ENCODE peak calls at places on chromosomes 2 and 18, in eight cellular contexts. One of them, this sample, is unnamed.

GRCh38 chr2:127701651-127702394 is 526 bp downstream of the SFT2D3 start:
- DNase-seq in AG09319: peak; percentile 36
- DNase-seq in esophagus squamous epithelium: peak; percentile 24
- DNase-seq in fibroblast of lung: peak; percentile 77
- DNase-seq in GM23338: peak; percentile 89
- DNase-seq in neural crest cell: peak; percentile 66
- DNase-seq in pancreas: peak; percentile 89
- DNase-seq in right atrium auricular region: peak; percentile 77
- DNase-seq in this sample: peak; percentile 90

GRCh38 chr2:170930132-170931109 is 1.4 kb downstream of the GORASP2 start:
- DNase-seq in AG09319: no peak
- DNase-seq in esophagus squamous epithelium: no peak
- DNase-seq in fibroblast of lung: peak; percentile 30
- DNase-seq in GM23338: peak; percentile 50
- DNase-seq in neural crest cell: no peak
- DNase-seq in pancreas: no peak
- DNase-seq in right atrium auricular region: no peak
- DNase-seq in this sample: peak; percentile 79

GRCh38 chr2:42761554-42761953 is 2.4 kb downstream of the OXER1 start:
- DNase-seq in AG09319: no peak
- DNase-seq in esophagus squamous epithelium: no peak
- DNase-seq in fibroblast of lung: no peak
- DNase-seq in GM23338: no peak
- DNase-seq in neural crest cell: no peak
- DNase-seq in pancreas: no peak
- DNase-seq in right atrium auricular region: no peak
- DNase-seq in this sample: no peak

GRCh38 chr2:108918941-108919341 is 70.1 kb downstream of the EDAR start:
- DNase-seq in AG09319: no peak
- DNase-seq in esophagus squamous epithelium: no peak
- DNase-seq in fibroblast of lung: no peak
- DNase-seq in GM23338: no peak
- DNase-seq in neural crest cell: no peak
- DNase-seq in pancreas: no peak
- DNase-seq in right atrium auricular region: no peak
- DNase-seq in this sample: no peak

GRCh38 chr2:174510583-174511189 is 23.9 kb upstream of the GPR155 start:
- DNase-seq in AG09319: no peak
- DNase-seq in esophagus squamous epithelium: no peak
- DNase-seq in fibroblast of lung: peak; percentile 14
- DNase-seq in GM23338: peak; percentile 74
- DNase-seq in neural crest cell: no peak
- DNase-seq in pancreas: no peak
- DNase-seq in right atrium auricular region: no peak
- DNase-seq in this sample: no peak

GRCh38 chr2:70570041-70570661 is 16.5 kb upstream of the TGFA start:
- DNase-seq in AG09319: no peak
- DNase-seq in esophagus squamous epithelium: no peak
- DNase-seq in fibroblast of lung: peak; percentile 68
- DNase-seq in GM23338: peak; percentile 80
- DNase-seq in neural crest cell: no peak
- DNase-seq in pancreas: no peak
- DNase-seq in right atrium auricular region: no peak
- DNase-seq in this sample: no peak

GRCh38 chr2:145875011-145875410 is 1355.1 kb upstream of the ZEB2 start:
- DNase-seq in AG09319: no peak
- DNase-seq in esophagus squamous epithelium: no peak
- DNase-seq in fibroblast of lung: peak; percentile 2
- DNase-seq in GM23338: no peak
- DNase-seq in neural crest cell: no peak
- DNase-seq in pancreas: no peak
- DNase-seq in right atrium auricular region: no peak
- DNase-seq in this sample: no peak

GRCh38 chr2:236626391-236627150 is 56.9 kb downstream of the ACKR3 start:
- DNase-seq in AG09319: no peak
- DNase-seq in esophagus squamous epithelium: no peak
- DNase-seq in fibroblast of lung: no peak
- DNase-seq in GM23338: no peak
- DNase-seq in neural crest cell: no peak
- DNase-seq in pancreas: peak; percentile 38
- DNase-seq in right atrium auricular region: no peak
- DNase-seq in this sample: no peak

GRCh38 chr2:16908671-16909070 is 243.0 kb upstream of the CYRIA start:
- DNase-seq in AG09319: no peak
- DNase-seq in esophagus squamous epithelium: no peak
- DNase-seq in fibroblast of lung: peak; percentile 53
- DNase-seq in GM23338: no peak
- DNase-seq in neural crest cell: no peak
- DNase-seq in pancreas: no peak
- DNase-seq in right atrium auricular region: no peak
- DNase-seq in this sample: no peak

GRCh38 chr18:3447035-3447894 is 2.7 kb upstream of the TGIF1 start:
- DNase-seq in AG09319: no peak
- DNase-seq in esophagus squamous epithelium: no peak
- DNase-seq in fibroblast of lung: peak; percentile 60
- DNase-seq in GM23338: peak; percentile 79
- DNase-seq in neural crest cell: peak; percentile 43
- DNase-seq in pancreas: no peak
- DNase-seq in right atrium auricular region: peak; percentile 65
- DNase-seq in this sample: no peak

GRCh38 chr2:54909006-54909405 is 141.2 kb downstream of the RTN4 start:
- DNase-seq in AG09319: no peak
- DNase-seq in esophagus squamous epithelium: no peak
- DNase-seq in fibroblast of lung: peak; percentile 47
- DNase-seq in GM23338: no peak
- DNase-seq in neural crest cell: no peak
- DNase-seq in pancreas: no peak
- DNase-seq in right atrium auricular region: no peak
- DNase-seq in this sample: no peak

GRCh38 chr2:119723784-119724467 is 35.8 kb upstream of the PTPN4 start:
- DNase-seq in AG09319: no peak
- DNase-seq in esophagus squamous epithelium: no peak
- DNase-seq in fibroblast of lung: peak; percentile 68
- DNase-seq in GM23338: no peak
- DNase-seq in neural crest cell: no peak
- DNase-seq in pancreas: no peak
- DNase-seq in right atrium auricular region: no peak
- DNase-seq in this sample: no peak

DNA sequence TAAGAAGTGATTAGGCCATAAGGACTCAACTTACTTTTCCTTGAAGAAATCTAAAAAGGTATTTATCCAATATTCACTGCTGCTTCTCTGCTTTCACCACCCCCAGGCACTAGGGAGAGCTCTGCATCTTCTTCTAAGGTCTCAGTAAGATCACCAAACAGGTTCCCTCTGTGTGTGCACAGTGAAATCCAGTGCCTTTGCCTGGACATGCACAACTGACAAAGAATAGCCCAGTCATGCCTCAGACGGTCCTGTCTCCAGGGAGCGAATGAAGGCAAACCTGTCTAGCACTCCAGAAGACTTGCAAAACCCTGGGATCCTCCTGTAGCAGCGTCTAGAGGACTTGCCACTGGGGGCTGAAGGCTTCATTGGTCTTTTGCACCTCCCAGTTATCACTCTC is 344.5 kb upstream of the LRATD1 start:
- DNase-seq in AG09319: no peak
- DNase-seq in esophagus squamous epithelium: no peak
- DNase-seq in fibroblast of lung: no peak
- DNase-seq in GM23338: no peak
- DNase-seq in neural crest cell: no peak
- DNase-seq in pancreas: no peak
- DNase-seq in right atrium auricular region: no peak
- DNase-seq in this sample: no peak
- TF ChIP-seq CTCF in AG09319: no peak
- TF ChIP-seq CTCF in esophagus squamous epithelium: peak; percentile 21
- TF ChIP-seq CTCF in fibroblast of lung: no peak
- TF ChIP-seq CTCF in GM23338: peak; percentile 18
- TF ChIP-seq CTCF in neural crest cell: no peak
- TF ChIP-seq CTCF in pancreas: no peak
- TF ChIP-seq CTCF in right atrium auricular region: no peak
- TF ChIP-seq CTCF in this sample: no peak

DNA sequence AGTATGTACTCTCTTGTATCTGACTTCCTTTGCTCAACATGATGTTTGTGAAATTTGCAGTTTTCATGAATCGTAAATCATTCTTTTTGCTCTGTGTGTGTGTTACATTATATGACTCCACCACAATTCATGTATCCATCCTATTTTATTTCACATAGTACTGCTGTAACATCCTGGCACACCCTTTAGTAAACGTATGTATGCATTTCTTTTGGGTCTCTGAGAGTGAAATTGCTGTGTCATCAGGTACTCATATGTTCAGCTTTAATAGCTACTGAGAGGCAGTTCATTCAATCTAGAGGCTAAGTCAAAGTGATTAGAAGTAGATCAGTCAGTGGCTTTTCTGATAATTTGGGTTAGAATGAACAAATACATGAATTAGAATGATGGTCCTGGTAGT is 118.8 kb downstream of the ESCO1 start:
- DNase-seq in AG09319: no peak
- DNase-seq in esophagus squamous epithelium: no peak
- DNase-seq in fibroblast of lung: no peak
- DNase-seq in GM23338: no peak
- DNase-seq in neural crest cell: no peak
- DNase-seq in pancreas: no peak
- DNase-seq in right atrium auricular region: no peak
- DNase-seq in this sample: no peak
- TF ChIP-seq CTCF in AG09319: no peak
- TF ChIP-seq CTCF in esophagus squamous epithelium: no peak
- TF ChIP-seq CTCF in fibroblast of lung: no peak
- TF ChIP-seq CTCF in GM23338: no peak
- TF ChIP-seq CTCF in neural crest cell: no peak
- TF ChIP-seq CTCF in pancreas: no peak
- TF ChIP-seq CTCF in right atrium auricular region: no peak
- TF ChIP-seq CTCF in this sample: no peak

GRCh38 chr2:68463287-68463877 is 3.7 kb downstream of the FBXO48 start:
- DNase-seq in AG09319: no peak
- DNase-seq in esophagus squamous epithelium: no peak
- DNase-seq in fibroblast of lung: peak; percentile 46
- DNase-seq in GM23338: peak; percentile 73
- DNase-seq in neural crest cell: no peak
- DNase-seq in pancreas: no peak
- DNase-seq in right atrium auricular region: no peak
- DNase-seq in this sample: peak; percentile 70
- TF ChIP-seq CTCF in AG09319: peak; percentile 77
- TF ChIP-seq CTCF in esophagus squamous epithelium: peak; percentile 79
- TF ChIP-seq CTCF in fibroblast of lung: peak; percentile 73
- TF ChIP-seq CTCF in GM23338: peak; percentile 75
- TF ChIP-seq CTCF in neural crest cell: peak; percentile 91
- TF ChIP-seq CTCF in pancreas: peak; percentile 70
- TF ChIP-seq CTCF in right atrium auricular region: peak; percentile 34
- TF ChIP-seq CTCF in this sample: peak; percentile 71

DNA sequence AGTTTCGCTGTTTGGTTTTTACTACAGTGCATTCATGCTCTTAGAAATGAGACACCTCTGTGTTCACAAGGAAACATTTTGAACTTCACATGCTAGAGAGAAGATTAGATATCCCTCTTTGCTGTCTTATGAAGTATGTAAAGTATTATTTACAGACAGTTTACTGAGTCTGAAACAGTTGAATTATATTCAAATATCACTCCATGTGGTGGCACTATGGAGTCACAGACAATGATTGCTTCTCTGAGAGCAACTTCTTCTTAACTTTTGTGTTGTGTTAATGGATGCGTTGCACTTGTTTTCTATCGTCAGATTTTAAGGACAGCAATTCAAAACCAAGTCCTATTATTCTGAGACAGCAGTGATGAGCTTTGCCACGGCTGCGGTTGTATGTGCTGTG is 823.6 kb downstream of the GALR1 start:
- DNase-seq in AG09319: no peak
- DNase-seq in esophagus squamous epithelium: no peak
- DNase-seq in fibroblast of lung: no peak
- DNase-seq in GM23338: no peak
- DNase-seq in neural crest cell: no peak
- DNase-seq in pancreas: no peak
- DNase-seq in right atrium auricular region: no peak
- DNase-seq in this sample: no peak
- TF ChIP-seq CTCF in AG09319: no peak
- TF ChIP-seq CTCF in esophagus squamous epithelium: peak; percentile 10
- TF ChIP-seq CTCF in fibroblast of lung: no peak
- TF ChIP-seq CTCF in GM23338: no peak
- TF ChIP-seq CTCF in neural crest cell: peak; percentile 52
- TF ChIP-seq CTCF in pancreas: no peak
- TF ChIP-seq CTCF in right atrium auricular region: no peak
- TF ChIP-seq CTCF in this sample: no peak

GRCh38 chr18:46343456-46343855 is 239.3 kb downstream of the HAUS1 start:
- DNase-seq in AG09319: no peak
- DNase-seq in esophagus squamous epithelium: no peak
- DNase-seq in fibroblast of lung: no peak
- DNase-seq in GM23338: no peak
- DNase-seq in neural crest cell: no peak
- DNase-seq in pancreas: no peak
- DNase-seq in right atrium auricular region: no peak
- DNase-seq in this sample: no peak

GRCh38 chr18:46341989-46342525 is 237.9 kb downstream of the HAUS1 start:
- DNase-seq in AG09319: no peak
- DNase-seq in esophagus squamous epithelium: no peak
- DNase-seq in fibroblast of lung: no peak
- DNase-seq in GM23338: no peak
- DNase-seq in neural crest cell: no peak
- DNase-seq in pancreas: no peak
- DNase-seq in right atrium auricular region: no peak
- DNase-seq in this sample: no peak

GRCh38 chr18:46345181-46345465 is 240.9 kb downstream of the HAUS1 start:
- DNase-seq in AG09319: no peak
- DNase-seq in esophagus squamous epithelium: no peak
- DNase-seq in fibroblast of lung: no peak
- DNase-seq in GM23338: no peak
- DNase-seq in neural crest cell: no peak
- DNase-seq in pancreas: no peak
- DNase-seq in right atrium auricular region: no peak
- DNase-seq in this sample: no peak

GRCh38 chr18:46344416-46345180 is 240.4 kb downstream of the HAUS1 start:
- DNase-seq in AG09319: no peak
- DNase-seq in esophagus squamous epithelium: no peak
- DNase-seq in fibroblast of lung: no peak
- DNase-seq in GM23338: no peak
- DNase-seq in neural crest cell: no peak
- DNase-seq in pancreas: no peak
- DNase-seq in right atrium auricular region: no peak
- DNase-seq in this sample: no peak

GRCh38 chr18:46343940-46344372 is 239.8 kb downstream of the HAUS1 start:
- DNase-seq in AG09319: no peak
- DNase-seq in esophagus squamous epithelium: no peak
- DNase-seq in fibroblast of lung: no peak
- DNase-seq in GM23338: peak; percentile 69
- DNase-seq in neural crest cell: no peak
- DNase-seq in pancreas: no peak
- DNase-seq in right atrium auricular region: no peak
- DNase-seq in this sample: peak; percentile 91
- TF ChIP-seq CTCF in AG09319: no peak
- TF ChIP-seq CTCF in esophagus squamous epithelium: no peak
- TF ChIP-seq CTCF in fibroblast of lung: no peak
- TF ChIP-seq CTCF in GM23338: peak; percentile 7
- TF ChIP-seq CTCF in neural crest cell: no peak
- TF ChIP-seq CTCF in pancreas: no peak
- TF ChIP-seq CTCF in right atrium auricular region: no peak
- TF ChIP-seq CTCF in this sample: peak; percentile 11

GRCh38 chr2:190679813-190680591 is 31.1 kb downstream of the NAB1 start:
- DNase-seq in AG09319: no peak
- DNase-seq in esophagus squamous epithelium: no peak
- DNase-seq in fibroblast of lung: no peak
- DNase-seq in GM23338: peak; percentile 87
- DNase-seq in neural crest cell: peak; percentile 57
- DNase-seq in pancreas: peak; percentile 38
- DNase-seq in right atrium auricular region: no peak
- DNase-seq in this sample: peak; percentile 44
- TF ChIP-seq CTCF in AG09319: peak; percentile 25
- TF ChIP-seq CTCF in esophagus squamous epithelium: peak; percentile 66
- TF ChIP-seq CTCF in fibroblast of lung: peak; percentile 38
- TF ChIP-seq CTCF in GM23338: peak; percentile 95
- TF ChIP-seq CTCF in neural crest cell: peak; percentile 76
- TF ChIP-seq CTCF in pancreas: peak; percentile 27
- TF ChIP-seq CTCF in right atrium auricular region: no peak
- TF ChIP-seq CTCF in this sample: peak; percentile 78

This sample was measured in MM.1S.